ENCODE peak calls at places on chromosomes 6 and 20, in eight cellular contexts. U is pancreas, A is right atrium auricular region, X is right cardiac atrium, B is neural crest cell, C is NCI-H1105 treated with DMSO at 0.1 percent for 48 hours, W is HFF-Myc, I is fibroblast of mammary gland. K is an unnamed sample.

GRCh38 chr20:49938173-49939163 is 2.3 kb downstream of the RNF114 start:
- DNase-seq in U (peak), A (peak), X (peak), B (no peak), C (no peak), W (no peak), I (peak), K (no peak)

GRCh38 chr6:150087336-150087735 is 18.4 kb upstream of the ULBP3 start:
- DNase-seq in U (no peak), A (no peak), X (no peak), B (no peak), C (no peak), W (no peak), I (no peak), K (no peak)

GRCh38 chr6:73236147-73236750 is 11.0 kb upstream of the KHDC1L start:
- DNase-seq in U (no peak), A (no peak), X (no peak), B (no peak), C (no peak), W (peak), I (peak), K (no peak)

GRCh38 chr6:46850781-46851180 is 57.6 kb downstream of the MEP1A start:
- DNase-seq in U (no peak), A (no peak), X (no peak), B (no peak), C (no peak), W (no peak), I (peak), K (no peak)

GRCh38 chr6:92196320-92196719 is 1223.0 kb downstream of the EPHA7 start:
- DNase-seq in U (no peak), A (no peak), X (no peak), B (no peak), C (no peak), W (no peak), I (no peak), K (no peak)

GRCh38 chr6:132611616-132612015 is 12.5 kb downstream of the TAAR2 start:
- DNase-seq in U (no peak), A (no peak), X (no peak), B (no peak), C (no peak), W (no peak), I (no peak), K (no peak)

GRCh38 chr6:81759782-81760181 is 7.3 kb upstream of the TENT5A start:
- DNase-seq in U (no peak), A (no peak), X (no peak), B (no peak), C (no peak), W (no peak), I (peak), K (no peak)

GRCh38 chr20:24936526-24937407 is 12.3 kb upstream of the CST7 start:
- DNase-seq in U (no peak), A (no peak), X (no peak), B (no peak), C (no peak), W (no peak), I (no peak), K (no peak)

GRCh38 chr20:63234693-63235398 is 859 bp upstream of the BIRC7 start:
- DNase-seq in U (peak), A (no peak), X (no peak), B (no peak), C (no peak), W (no peak), I (no peak), K (peak)

GRCh38 chr20:37421988-37422387 is 76.0 kb downstream of the SRC start:
- DNase-seq in U (no peak), A (no peak), X (no peak), B (no peak), C (no peak), W (no peak), I (no peak), K (peak)

GRCh38 chr6:8321671-8322404 is 113.5 kb downstream of the SLC35B3 start:
- DNase-seq in U (no peak), A (no peak), X (no peak), B (no peak), C (no peak), W (no peak), I (no peak), K (no peak)

K was measured in endothelial cell.